ENCODE peak calls at places on chromosomes 4 and X, in eight cellular contexts. R is esophagus squamous epithelium, A is AG09309, L is fibroblast of pulmonary artery, T is coronary artery, X is mesendoderm, J is AG04449, H is heart left ventricle. F is an unnamed sample.

GRCh38 chr4:139844057-139844456 is 178.4 kb downstream of the MGST2 start:
- DNase-seq in H (no peak), A (no peak), T (no peak), J (no peak), L (peak), X (no peak), R (no peak), F (no peak)

GRCh38 chr4:102535398-102536082 is 34.4 kb downstream of the NFKB1 start:
- DNase-seq in L (peak), R (no peak), T (no peak), X (no peak), A (peak), J (no peak), H (no peak), F (no peak)

GRCh38 chr4:24730256-24731001 is 64.9 kb upstream of the SOD3 start:
- DNase-seq in R (no peak), H (peak), J (no peak), A (peak), X (no peak), L (peak), T (peak), F (peak)

GRCh38 chr4:71680706-71681105 is 103.2 kb downstream of the GC start:
- DNase-seq in H (no peak), T (no peak), R (no peak), X (no peak), A (no peak), L (peak), J (no peak), F (no peak)

GRCh38 chr4:70746179-70746839 is 24.5 kb downstream of the RUFY3 start:
- DNase-seq in L (peak), T (no peak), H (no peak), X (no peak), J (no peak), A (no peak), R (no peak), F (no peak)

GRCh38 chr4:48546336-48546735 is 56.3 kb downstream of the ZAR1 start:
- DNase-seq in J (no peak), H (no peak), X (peak), R (no peak), T (no peak), A (peak), L (peak), F (no peak)

GRCh38 chr4:182560358-182560757 is 317.2 kb downstream of the TENM3 start:
- DNase-seq in T (no peak), J (no peak), R (no peak), H (no peak), A (no peak), X (peak), L (no peak), F (no peak)

GRCh38 chrX:33183366-33183765 is 28.0 kb downstream of the DMD start:
- DNase-seq in R (no peak), J (no peak), T (peak), H (peak), A (no peak), X (peak), L (peak), F (no peak)

GRCh38 chr4:17811078-17811603 is 362 bp downstream of the NCAPG start:
- DNase-seq in X (no peak), A (no peak), T (no peak), R (no peak), L (no peak), J (no peak), H (no peak), F (no peak)

GRCh38 chrX:40871385-40872082 is 136.2 kb upstream of the MED14 start:
- DNase-seq in A (no peak), T (no peak), R (no peak), L (peak), X (no peak), H (no peak), J (no peak), F (no peak)
- H3K4me3 ChIP-seq in A (no peak), T (no peak), R (no peak), L (no peak), X (no peak), H (no peak), J (no peak), F (no peak)

GRCh38 chrX:101452051-101452450 is 33.2 kb upstream of the ARMCX4 start:
- DNase-seq in L (no peak), J (no peak), T (no peak), R (no peak), A (no peak), H (no peak), X (no peak), F (no peak)
- H3K4me3 ChIP-seq in L (no peak), J (no peak), T (no peak), R (no peak), A (no peak), H (no peak), X (no peak), F (no peak)

GRCh38 chr4:13657016-13657415 is 29.5 kb upstream of the BOD1L1 start:
- DNase-seq in T (no peak), H (no peak), A (no peak), R (no peak), X (no peak), L (no peak), J (no peak), F (no peak)
- H3K4me3 ChIP-seq in T (peak), H (no peak), A (no peak), R (peak), X (no peak), L (peak), J (peak), F (peak)

GRCh38 chrX:66162331-66162822 is 1.7 kb upstream of the HEPH start:
- DNase-seq in X (no peak), R (no peak), A (no peak), T (no peak), L (no peak), J (no peak), H (no peak), F (no peak)

GRCh38 chrX:66164931-66165330 is 884 bp downstream of the HEPH start:
- DNase-seq in X (no peak), T (no peak), J (no peak), L (no peak), A (no peak), R (no peak), H (no peak), F (no peak)

GRCh38 chrX:66163447-66163846 is 600 bp upstream of the HEPH start:
- DNase-seq in X (no peak), H (no peak), T (no peak), R (no peak), L (no peak), J (no peak), A (no peak), F (no peak)

GRCh38 chrX:66163849-66164401 is at the start of gene HEPH:
- DNase-seq in H (no peak), R (no peak), J (peak), T (no peak), X (peak), L (peak), A (peak), F (no peak)

GRCh38 chrX:66164470-66164869 is 423 bp downstream of the HEPH start:
- DNase-seq in X (peak), L (no peak), A (no peak), H (no peak), T (no peak), J (no peak), R (no peak), F (no peak)
- H3K4me3 ChIP-seq in X (peak), L (peak), A (peak), H (peak), T (peak), J (peak), R (peak), F (peak)

GRCh38 chr4:138242830-138243149 is 641 bp upstream of the SLC7A11 start:
- DNase-seq in X (no peak), H (no peak), L (no peak), J (no peak), R (no peak), A (no peak), T (no peak), F (no peak)
- H3K4me3 ChIP-seq in X (no peak), H (peak), L (peak), J (peak), R (peak), A (peak), T (peak), F (peak)

GRCh38 chr4:31037714-31038113 is 317.5 kb downstream of the PCDH7 start:
- DNase-seq in J (no peak), T (no peak), A (no peak), R (no peak), X (no peak), L (no peak), H (no peak), F (no peak)

GRCh38 chr4:31039382-31039781 is 319.2 kb downstream of the PCDH7 start:
- DNase-seq in H (no peak), T (no peak), A (no peak), X (no peak), R (no peak), L (no peak), J (no peak), F (no peak)

GRCh38 chr4:31043382-31044062 is 323.4 kb downstream of the PCDH7 start:
- DNase-seq in A (no peak), X (peak), R (no peak), L (no peak), T (no peak), H (no peak), J (no peak), F (no peak)

GRCh38 chr4:31040106-31040505 is 319.9 kb downstream of the PCDH7 start:
- DNase-seq in X (no peak), H (no peak), A (no peak), R (no peak), L (no peak), J (no peak), T (no peak), F (no peak)

DNA sequence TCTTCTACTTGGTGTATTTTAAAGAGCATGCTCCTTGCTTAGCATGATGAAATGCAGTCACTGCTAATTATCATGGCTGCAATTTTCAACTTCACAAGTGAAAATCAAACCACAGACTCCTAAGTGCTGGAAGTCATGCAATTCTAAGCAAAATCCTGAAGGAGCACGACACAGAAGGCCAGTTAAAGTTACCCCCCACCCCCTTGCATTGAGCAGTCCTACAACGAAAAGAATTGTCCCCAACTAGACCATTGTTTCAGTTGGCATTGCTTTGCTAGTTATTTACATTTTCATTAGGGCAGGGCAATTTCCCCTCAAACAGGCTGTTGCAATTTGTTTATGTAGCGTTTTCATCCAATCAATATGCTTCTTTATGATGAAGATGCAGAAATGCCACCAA is 321.2 kb downstream of the PCDH7 start:
- DNase-seq in L (no peak), T (no peak), X (peak), H (no peak), A (no peak), J (no peak), R (no peak), F (no peak)
- H3K4me3 ChIP-seq in L (no peak), T (no peak), X (no peak), H (no peak), A (no peak), J (no peak), R (no peak), F (no peak)

F was measured in dorsolateral prefrontal cortex.